ENCODE peak calls at places on chromosomes 3 and 15, in four cellular contexts. X is head of caudate nucleus; P is activated effector memory CD4-positive, alpha-beta T cell treated with Interleukin-2 at 50 U/mL for 16 hours; O is AG04450. I is an unnamed sample.

GRCh38 chr15:62362608-62363007 is 197.5 kb upstream of the C2CD4B start:
- DNase-seq in O (no peak), P (no peak), X (no peak), I (no peak)

GRCh38 chr15:86558252-86558651 is 478.6 kb downstream of the AGBL1 start:
- DNase-seq in X (no peak), O (no peak), P (no peak), I (no peak)

GRCh38 chr15:99682455-99682854 is 50.8 kb downstream of the LYSMD4 start:
- DNase-seq in X (no peak), O (peak), P (no peak), I (no peak)

GRCh38 chr15:40773902-40774301 is 4.1 kb downstream of the C15orf62 start:
- DNase-seq in P (no peak), X (no peak), O (no peak), I (no peak)

GRCh38 chr3:59451041-59451763 is 401.4 kb upstream of the CFAP20DC start:
- DNase-seq in P (peak), O (no peak), X (no peak), I (peak)

GRCh38 chr3:174725303-174725702 is 133.8 kb upstream of the NAALADL2 start:
- DNase-seq in O (no peak), P (no peak), X (no peak), I (no peak)

GRCh38 chr3:43345877-43346276 is 59.5 kb downstream of the SNRK start:
- DNase-seq in O (no peak), P (no peak), X (no peak), I (no peak)

GRCh38 chr3:64595253-64595694 is 92.5 kb downstream of the ADAMTS9 start:
- DNase-seq in O (no peak), P (no peak), X (no peak), I (no peak)

GRCh38 chr15:92733090-92733933 is 77.7 kb upstream of the FAM174B start:
- DNase-seq in P (no peak), X (no peak), O (no peak), I (no peak)

GRCh38 chr3:171980578-171981270 is 58.7 kb upstream of the FNDC3B start:
- DNase-seq in O (no peak), P (no peak), X (no peak), I (no peak)

GRCh38 chr15:30670056-30670455 is 44.1 kb downstream of the ARHGAP11B start:
- DNase-seq in X (no peak), O (no peak), P (no peak), I (no peak)

GRCh38 chr3:136938334-136938733 is 19.4 kb upstream of the IL20RB start:
- DNase-seq in P (no peak), O (no peak), X (no peak), I (no peak)

GRCh38 chr15:89419370-89419984 is 76.9 kb downstream of the RHCG start:
- DNase-seq in P (no peak), X (no peak), O (no peak), I (peak)

GRCh38 chr15:28128036-28128435 is 28.9 kb upstream of the OCA2 start:
- DNase-seq in P (no peak), X (peak), O (no peak), I (no peak)

GRCh38 chr3:181698263-181698944 is 13.3 kb upstream of the SOX2 start:
- DNase-seq in O (no peak), P (no peak), X (peak), I (no peak)

GRCh38 chr3:123343296-123344174 is 105.4 kb downstream of the ADCY5 start:
- DNase-seq in X (no peak), O (no peak), P (no peak), I (no peak)

GRCh38 chr15:51649659-51650521 is 27.3 kb upstream of the DMXL2 start:
- DNase-seq in P (no peak), O (peak), X (peak), I (peak)

GRCh38 chr3:159447841-159448240 is 540.8 kb upstream of the IL12A start:
- DNase-seq in P (no peak), X (no peak), O (no peak), I (no peak)

GRCh38 chr15:47820047-47820779 is 102.9 kb downstream of the SEMA6D start:
- DNase-seq in P (no peak), O (no peak), X (no peak), I (no peak)

GRCh38 chr15:45150481-45150880 is 20.7 kb downstream of the DUOX1 start:
- DNase-seq in P (no peak), X (no peak), O (no peak), I (no peak)

GRCh38 chr3:17065315-17065714 is 180.6 kb downstream of the PLCL2 start:
- DNase-seq in O (no peak), X (no peak), P (no peak), I (no peak)

GRCh38 chr3:45915518-45916231 is 27.6 kb upstream of the CXCR6 start:
- DNase-seq in P (peak), O (peak), X (no peak), I (peak)

GRCh38 chr15:95024388-95024787 is 793.0 kb downstream of the MCTP2 start:
- DNase-seq in P (no peak), X (no peak), O (peak), I (no peak)

GRCh38 chr3:106530367-106530766 is 661.6 kb upstream of the CBLB start:
- DNase-seq in O (no peak), X (no peak), P (no peak), I (no peak)

GRCh38 chr3:123755508-123755907 is 128.6 kb downstream of the MYLK start:
- DNase-seq in X (no peak), P (no peak), O (no peak), I (no peak)